ENCODE peak calls at places on chromosomes 6 and 20, in five cellular contexts. W, O, I, Z and A are unnamed samples.

GRCh38 chr6:144156334-144156733 is 6.0 kb downstream of the STX11 start:
- DNase-seq in W (no peak), O (no peak), I (no peak), Z (no peak), A (no peak)

GRCh38 chr20:38109657-38110524 is 55.2 kb downstream of the TGM2 start:
- DNase-seq in W (peak; percentile 79), O (no peak), I (peak; percentile 99), Z (peak; percentile 85), A (no peak)

GRCh38 chr6:114271405-114271804 is 71.4 kb downstream of the HS3ST5 start:
- DNase-seq in W (no peak), O (no peak), I (no peak), Z (no peak), A (no peak)

GRCh38 chr6:3861424-3861823 is 12.3 kb downstream of the FAM50B start:
- DNase-seq in W (no peak), O (no peak), I (no peak), Z (peak; percentile 21), A (no peak)

GRCh38 chr6:151437401-151437800 is 14.5 kb downstream of the RMND1 start:
- DNase-seq in W (peak; percentile 51), O (no peak), I (peak; percentile 38), Z (no peak), A (no peak)

GRCh38 chr6:16319813-16320532 is 81.6 kb downstream of the GMPR start:
- DNase-seq in W (peak; percentile 98), O (no peak), I (peak; percentile 98), Z (peak; percentile 83), A (peak; percentile 89)

GRCh38 chr20:46220808-46221207 is 87.5 kb downstream of the CDH22 start:
- DNase-seq in W (no peak), O (peak; percentile 89), I (no peak), Z (no peak), A (peak; percentile 86)

GRCh38 chr6:66740346-66740745 is 1033.3 kb upstream of the EYS start:
- DNase-seq in W (no peak), O (no peak), I (no peak), Z (no peak), A (no peak)

GRCh38 chr6:38194282-38194572 is 374.7 kb downstream of the ZFAND3 start:
- DNase-seq in W (no peak), O (no peak), I (no peak), Z (no peak), A (no peak)

GRCh38 chr20:32893878-32894483 is 35.3 kb downstream of the EFCAB8 start:
- DNase-seq in W (peak; percentile 16), O (peak; percentile 50), I (no peak), Z (no peak), A (peak; percentile 83)
- H3K4me2 ChIP-seq in W (no peak overlapping the region), O (no peak overlapping the region), I (no peak overlapping the region), Z (no peak overlapping the region), A (peak overlapping the region; percentile 32)

DNA sequence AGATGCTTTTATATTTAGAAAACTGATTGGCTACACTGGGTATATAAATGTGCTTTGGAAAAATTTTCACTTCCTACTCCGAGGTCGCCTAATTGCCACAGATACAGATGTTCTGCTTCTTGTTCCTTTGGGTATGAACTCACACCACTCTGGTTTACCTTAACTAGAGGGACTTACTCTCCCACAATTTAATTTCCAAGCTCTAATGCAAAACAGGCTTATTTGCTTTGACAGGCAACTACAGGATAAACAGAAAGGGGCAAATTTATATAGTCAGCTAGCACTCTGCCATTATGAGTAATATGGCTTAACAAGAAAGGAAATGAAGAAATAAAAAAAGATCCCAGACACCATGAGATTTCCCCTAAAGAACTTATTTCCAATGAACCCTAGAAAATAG is 156.9 kb upstream of the ZFP64 start:
- DNase-seq in W (no peak), O (peak; percentile 44), I (no peak), Z (no peak), A (no peak)
- H2AFZ ChIP-seq in W (no peak overlapping the region), O (no peak overlapping the region), I (no peak overlapping the region), Z (no peak overlapping the region), A (no peak overlapping the region)

GRCh38 chr6:128657181-128657580 is 136.8 kb upstream of the PTPRK start:
- DNase-seq in W (peak; percentile 49), O (no peak), I (peak; percentile 39), Z (no peak), A (no peak)
- H3K4me2 ChIP-seq in W (no peak overlapping the region), O (no peak overlapping the region), I (no peak overlapping the region), Z (no peak overlapping the region), A (no peak overlapping the region)

GRCh38 chr20:3472105-3472504 is 1.3 kb downstream of the ATRN start:
- DNase-seq in W (no peak), O (no peak), I (no peak), Z (no peak), A (no peak)
- H2AFZ ChIP-seq in W (no peak overlapping the region), O (no peak overlapping the region), I (no peak overlapping the region), Z (peak overlapping the region; percentile 98), A (no peak overlapping the region)

GRCh38 chr20:62186887-62187866 is 4.3 kb downstream of the MTG2 start:
- DNase-seq in W (peak; percentile 37), O (no peak), I (peak; percentile 42), Z (no peak), A (no peak)
- H3K4me2 ChIP-seq in W (no peak overlapping the region), O (no peak overlapping the region), I (no peak overlapping the region), Z (peak overlapping the region; percentile 55), A (no peak overlapping the region)

GRCh38 chr6:5115168-5115567 is 30.0 kb downstream of the PPP1R3G start:
- DNase-seq in W (peak; percentile 31), O (no peak), I (no peak), Z (no peak), A (no peak)

GRCh38 chr6:5111626-5112025 is 26.5 kb downstream of the PPP1R3G start:
- DNase-seq in W (no peak), O (no peak), I (no peak), Z (no peak), A (no peak)

GRCh38 chr6:5110246-5110645 is 25.1 kb downstream of the PPP1R3G start:
- DNase-seq in W (no peak), O (no peak), I (no peak), Z (no peak), A (no peak)

GRCh38 chr6:5112065-5112799 is 27.1 kb downstream of the PPP1R3G start:
- DNase-seq in W (peak; percentile 52), O (no peak), I (peak; percentile 86), Z (peak; percentile 97), A (no peak)

GRCh38 chr6:5113096-5113495 is 28.0 kb downstream of the PPP1R3G start:
- DNase-seq in W (no peak), O (no peak), I (no peak), Z (no peak), A (no peak)
- H2AFZ ChIP-seq in W (no peak overlapping the region), O (no peak overlapping the region), I (no peak overlapping the region), Z (no peak overlapping the region), A (no peak overlapping the region)